ENCODE peak calls at places on chromosome 15, in ten cellular contexts. One of them, this sample, is unnamed.

GRCh38 chr15:67501836-67502461 is 19.0 kb upstream of the C15orf61 start:
- DNase-seq in sigmoid colon: no peak
- DNase-seq in KBM-7: no peak
- DNase-seq in stimulated activated CD8-positive, alpha-beta memory T cell treated with anti-CD3 and anti-CD28 coated beads, Interleukin-15, amount 100 ng/mL, for 48 hours: no peak
- DNase-seq in head of caudate nucleus: no peak
- DNase-seq in HT1080: no peak
- DNase-seq in heart left ventricle: no peak
- DNase-seq in HTR-8/SVneo: no peak
- DNase-seq in spleen: no peak
- DNase-seq in activated CD4-positive, alpha-beta T cell treated with anti-CD3 and anti-CD28 coated beads, Interleukin-2, amount 50 U/mL, for 1 hour: no peak
- DNase-seq in this sample: no peak

GRCh38 chr15:63185206-63185605 is 4.2 kb upstream of the RAB8B start:
- DNase-seq in sigmoid colon: no peak
- DNase-seq in KBM-7: no peak
- DNase-seq in stimulated activated CD8-positive, alpha-beta memory T cell treated with anti-CD3 and anti-CD28 coated beads, Interleukin-15, amount 100 ng/mL, for 48 hours: no peak
- DNase-seq in head of caudate nucleus: no peak
- DNase-seq in HT1080: peak
- DNase-seq in heart left ventricle: no peak
- DNase-seq in HTR-8/SVneo: no peak
- DNase-seq in spleen: no peak
- DNase-seq in activated CD4-positive, alpha-beta T cell treated with anti-CD3 and anti-CD28 coated beads, Interleukin-2, amount 50 U/mL, for 1 hour: no peak
- DNase-seq in this sample: no peak

GRCh38 chr15:44790215-44790614 is 53.9 kb downstream of the TRIM69 start:
- DNase-seq in sigmoid colon: no peak
- DNase-seq in KBM-7: no peak
- DNase-seq in stimulated activated CD8-positive, alpha-beta memory T cell treated with anti-CD3 and anti-CD28 coated beads, Interleukin-15, amount 100 ng/mL, for 48 hours: no peak
- DNase-seq in head of caudate nucleus: no peak
- DNase-seq in HT1080: no peak
- DNase-seq in heart left ventricle: peak
- DNase-seq in HTR-8/SVneo: no peak
- DNase-seq in spleen: no peak
- DNase-seq in activated CD4-positive, alpha-beta T cell treated with anti-CD3 and anti-CD28 coated beads, Interleukin-2, amount 50 U/mL, for 1 hour: no peak
- DNase-seq in this sample: no peak

GRCh38 chr15:43991235-43991634 is 164.4 kb downstream of the WDR76 start:
- DNase-seq in sigmoid colon: no peak
- DNase-seq in KBM-7: no peak
- DNase-seq in stimulated activated CD8-positive, alpha-beta memory T cell treated with anti-CD3 and anti-CD28 coated beads, Interleukin-15, amount 100 ng/mL, for 48 hours: no peak
- DNase-seq in head of caudate nucleus: no peak
- DNase-seq in HT1080: no peak
- DNase-seq in heart left ventricle: no peak
- DNase-seq in HTR-8/SVneo: no peak
- DNase-seq in spleen: no peak
- DNase-seq in activated CD4-positive, alpha-beta T cell treated with anti-CD3 and anti-CD28 coated beads, Interleukin-2, amount 50 U/mL, for 1 hour: no peak
- DNase-seq in this sample: no peak

GRCh38 chr15:88029696-88030095 is 226.8 kb downstream of the NTRK3 start:
- DNase-seq in sigmoid colon: no peak
- DNase-seq in KBM-7: no peak
- DNase-seq in stimulated activated CD8-positive, alpha-beta memory T cell treated with anti-CD3 and anti-CD28 coated beads, Interleukin-15, amount 100 ng/mL, for 48 hours: no peak
- DNase-seq in head of caudate nucleus: no peak
- DNase-seq in HT1080: peak
- DNase-seq in heart left ventricle: no peak
- DNase-seq in HTR-8/SVneo: no peak
- DNase-seq in spleen: no peak
- DNase-seq in activated CD4-positive, alpha-beta T cell treated with anti-CD3 and anti-CD28 coated beads, Interleukin-2, amount 50 U/mL, for 1 hour: no peak
- DNase-seq in this sample: no peak

GRCh38 chr15:66390670-66391069 is 4.0 kb downstream of the MAP2K1 start:
- DNase-seq in sigmoid colon: no peak
- DNase-seq in KBM-7: peak
- DNase-seq in stimulated activated CD8-positive, alpha-beta memory T cell treated with anti-CD3 and anti-CD28 coated beads, Interleukin-15, amount 100 ng/mL, for 48 hours: no peak
- DNase-seq in head of caudate nucleus: no peak
- DNase-seq in HT1080: peak
- DNase-seq in heart left ventricle: no peak
- DNase-seq in HTR-8/SVneo: no peak
- DNase-seq in spleen: no peak
- DNase-seq in activated CD4-positive, alpha-beta T cell treated with anti-CD3 and anti-CD28 coated beads, Interleukin-2, amount 50 U/mL, for 1 hour: no peak
- DNase-seq in this sample: no peak

GRCh38 chr15:58923284-58923683 is 10.2 kb downstream of the SLTM start:
- DNase-seq in sigmoid colon: no peak
- DNase-seq in KBM-7: no peak
- DNase-seq in stimulated activated CD8-positive, alpha-beta memory T cell treated with anti-CD3 and anti-CD28 coated beads, Interleukin-15, amount 100 ng/mL, for 48 hours: no peak
- DNase-seq in head of caudate nucleus: no peak
- DNase-seq in HT1080: no peak
- DNase-seq in heart left ventricle: no peak
- DNase-seq in HTR-8/SVneo: no peak
- DNase-seq in spleen: no peak
- DNase-seq in activated CD4-positive, alpha-beta T cell treated with anti-CD3 and anti-CD28 coated beads, Interleukin-2, amount 50 U/mL, for 1 hour: no peak
- DNase-seq in this sample: no peak

GRCh38 chr15:78618064-78618463 is 2.7 kb downstream of the CHRNA3 start:
- DNase-seq in sigmoid colon: no peak
- DNase-seq in KBM-7: no peak
- DNase-seq in stimulated activated CD8-positive, alpha-beta memory T cell treated with anti-CD3 and anti-CD28 coated beads, Interleukin-15, amount 100 ng/mL, for 48 hours: no peak
- DNase-seq in head of caudate nucleus: no peak
- DNase-seq in HT1080: no peak
- DNase-seq in heart left ventricle: no peak
- DNase-seq in HTR-8/SVneo: no peak
- DNase-seq in spleen: no peak
- DNase-seq in activated CD4-positive, alpha-beta T cell treated with anti-CD3 and anti-CD28 coated beads, Interleukin-2, amount 50 U/mL, for 1 hour: no peak
- DNase-seq in this sample: no peak

GRCh38 chr15:100101389-100102089 is 240.2 kb downstream of the ADAMTS17 start:
- DNase-seq in sigmoid colon: peak
- DNase-seq in KBM-7: no peak
- DNase-seq in stimulated activated CD8-positive, alpha-beta memory T cell treated with anti-CD3 and anti-CD28 coated beads, Interleukin-15, amount 100 ng/mL, for 48 hours: no peak
- DNase-seq in head of caudate nucleus: no peak
- DNase-seq in HT1080: no peak
- DNase-seq in heart left ventricle: peak
- DNase-seq in HTR-8/SVneo: no peak
- DNase-seq in spleen: no peak
- DNase-seq in activated CD4-positive, alpha-beta T cell treated with anti-CD3 and anti-CD28 coated beads, Interleukin-2, amount 50 U/mL, for 1 hour: no peak
- DNase-seq in this sample: no peak

GRCh38 chr15:98169551-98169950 is 209.0 kb downstream of the ARRDC4 start:
- DNase-seq in sigmoid colon: no peak
- DNase-seq in KBM-7: no peak
- DNase-seq in stimulated activated CD8-positive, alpha-beta memory T cell treated with anti-CD3 and anti-CD28 coated beads, Interleukin-15, amount 100 ng/mL, for 48 hours: no peak
- DNase-seq in head of caudate nucleus: no peak
- DNase-seq in HT1080: no peak
- DNase-seq in heart left ventricle: no peak
- DNase-seq in HTR-8/SVneo: no peak
- DNase-seq in spleen: no peak
- DNase-seq in activated CD4-positive, alpha-beta T cell treated with anti-CD3 and anti-CD28 coated beads, Interleukin-2, amount 50 U/mL, for 1 hour: no peak
- DNase-seq in this sample: no peak

This sample was measured in chondrocyte.